ENCODE peak calls at places on chromosomes 16 and 17, in ten cellular contexts. V is left cardiac atrium; U is ACHN; D is foreskin fibroblast; B is lung; Y is neural progenitor cell; I is mammary epithelial cell; G is stimulated activated CD8-positive, alpha-beta memory T cell treated with anti-CD3 and anti-CD28 coated beads, Interleukin-7, amount 100 ng/mL, for 1 hour; W is AG08395; E is NCI-H1694. A is an unnamed sample.

GRCh38 chr17:79552405-79552804 is 58.4 kb downstream of the RBFOX3 start:
- DNase-seq in V (no peak), U (no peak), D (no peak), B (no peak), Y (no peak), I (no peak), G (no peak), W (no peak), E (no peak), A (no peak)

GRCh38 chr16:89453662-89454321 is 36.6 kb downstream of the ANKRD11 start:
- DNase-seq in V (peak), U (no peak), D (peak), B (no peak), Y (peak), I (no peak), G (no peak), W (no peak), E (no peak), A (no peak)

GRCh38 chr16:55062446-55062845 is 131.8 kb downstream of the IRX5 start:
- DNase-seq in V (no peak), U (no peak), D (peak), B (no peak), Y (no peak), I (no peak), G (no peak), W (peak), E (no peak), A (no peak)

GRCh38 chr16:11583171-11583570 is 3.5 kb downstream of the LITAF start:
- DNase-seq in V (no peak), U (no peak), D (peak), B (no peak), Y (no peak), I (peak), G (no peak), W (no peak), E (no peak), A (no peak)

GRCh38 chr16:85716680-85717038 is 27.9 kb upstream of the GINS2 start:
- DNase-seq in V (no peak), U (no peak), D (no peak), B (no peak), Y (no peak), I (no peak), G (no peak), W (no peak), E (peak), A (no peak)

GRCh38 chr17:36524428-36524876 is 10.2 kb downstream of the MYO19 start:
- DNase-seq in V (no peak), U (no peak), D (peak), B (no peak), Y (no peak), I (peak), G (no peak), W (no peak), E (no peak), A (no peak)

GRCh38 chr17:73201215-73202069 is 8.6 kb downstream of the COG1 start:
- DNase-seq in V (no peak), U (no peak), D (peak), B (no peak), Y (no peak), I (no peak), G (no peak), W (no peak), E (no peak), A (no peak)

GRCh38 chr16:80298676-80299075 is 242.1 kb upstream of the DYNLRB2 start:
- DNase-seq in V (no peak), U (no peak), D (no peak), B (no peak), Y (no peak), I (no peak), G (no peak), W (no peak), E (no peak), A (no peak)

GRCh38 chr17:5500804-5501391 is 14.5 kb downstream of the MIS12 start:
- DNase-seq in V (peak), U (peak), D (peak), B (no peak), Y (peak), I (peak), G (peak), W (peak), E (peak), A (peak)

GRCh38 chr17:65402513-65403086 is 158.8 kb downstream of the AXIN2 start:
- DNase-seq in V (no peak), U (no peak), D (no peak), B (no peak), Y (no peak), I (no peak), G (no peak), W (no peak), E (no peak), A (no peak)

GRCh38 chr16:66403531-66404145 is 23.5 kb upstream of the BEAN1 start:
- DNase-seq in V (no peak), U (no peak), D (no peak), B (no peak), Y (no peak), I (no peak), G (no peak), W (no peak), E (no peak), A (no peak)

GRCh38 chr17:75490173-75490743 is 25.1 kb downstream of the CASKIN2 start:
- DNase-seq in V (no peak), U (no peak), D (no peak), B (no peak), Y (no peak), I (no peak), G (no peak), W (no peak), E (no peak), A (peak)

GRCh38 chr16:31452631-31453106 is 6.6 kb upstream of the ARMC5 start:
- DNase-seq in V (no peak), U (peak), D (peak), B (no peak), Y (no peak), I (peak), G (no peak), W (peak), E (no peak), A (no peak)

GRCh38 chr16:17343729-17344128 is 127.0 kb downstream of the XYLT1 start:
- DNase-seq in V (no peak), U (no peak), D (no peak), B (no peak), Y (no peak), I (no peak), G (no peak), W (no peak), E (no peak), A (no peak)

GRCh38 chr17:29390856-29391631 is 881 bp downstream of the TAOK1 start:
- DNase-seq in V (peak), U (peak), D (peak), B (no peak), Y (peak), I (peak), G (no peak), W (no peak), E (no peak), A (peak)

A was measured in pancreas.